ENCODE peak calls at places on chromosome 16, in nine cellular contexts. S is H9, N is thyroid gland, Y is GM12878, R is stomach, I is adrenal gland, P is tibial artery, Q is uterus, Z is dorsolateral prefrontal cortex. K is an unnamed sample. For H3K27me3, the result is how much of the 10 kb centered on the place peaks cover.

GRCh38 chr16:72120026-72120425 is 26.4 kb downstream of the DHX38 start:
- DNase-seq in Z (no peak), Y (no peak), R (no peak), P (no peak), S (no peak), Q (no peak), N (no peak), I (no peak), K (no peak)

GRCh38 chr16:79172306-79172705 is 428.2 kb downstream of the MAF start:
- DNase-seq in Z (no peak), I (no peak), Y (no peak), Q (no peak), P (no peak), N (peak), S (no peak), R (no peak), K (no peak)

GRCh38 chr16:85675528-85675927 is 13.2 kb downstream of the GINS2 start:
- DNase-seq in Y (no peak), Z (no peak), R (no peak), P (no peak), N (no peak), I (no peak), Q (no peak), S (no peak), K (no peak)

GRCh38 chr16:85858984-85859817 is 39.8 kb upstream of the IRF8 start:
- DNase-seq in P (no peak), S (no peak), N (no peak), Y (no peak), Z (no peak), Q (no peak), R (no peak), I (no peak), K (no peak)

GRCh38 chr16:85462405-85463227 is 150.5 kb upstream of the GSE1 start:
- DNase-seq in Z (no peak), R (peak), N (peak), P (no peak), Y (no peak), I (peak), Q (peak), S (no peak), K (no peak)

GRCh38 chr16:19697756-19698318 is 20.2 kb downstream of the KNOP1 start:
- DNase-seq in Z (no peak), Y (no peak), R (peak), S (no peak), N (no peak), I (peak), P (no peak), Q (no peak), K (no peak)

GRCh38 chr16:10554569-10554968 is 25.8 kb downstream of the EMP2 start:
- DNase-seq in P (no peak), Y (peak), Z (no peak), Q (no peak), S (no peak), N (no peak), I (no peak), R (no peak), K (no peak)

GRCh38 chr16:69921125-69921524 is 30.0 kb upstream of the CLEC18A start:
- DNase-seq in I (no peak), R (no peak), Z (no peak), Q (no peak), S (no peak), P (no peak), Y (no peak), N (no peak), K (peak)

GRCh38 chr16:85563515-85564276 is 49.4 kb upstream of the GSE1 start:
- DNase-seq in S (no peak), I (peak), R (peak), P (peak), N (peak), Y (no peak), Z (no peak), Q (peak), K (no peak)

GRCh38 chr16:23400387-23400930 is 52.5 kb downstream of the COG7 start:
- DNase-seq in Q (no peak), S (no peak), Z (no peak), N (peak), P (no peak), I (no peak), R (no peak), Y (no peak), K (no peak)

GRCh38 chr16:29820730-29821662 is 734 bp downstream of the MVP start:
- DNase-seq in R (peak), Z (no peak), Y (peak), N (peak), Q (peak), P (peak), I (peak), S (no peak), K (no peak)

GRCh38 chr16:24635900-24636610 is 93.4 kb upstream of the TNRC6A start:
- DNase-seq in N (peak), R (peak), P (peak), S (no peak), Y (no peak), Z (peak), Q (peak), I (peak), K (peak)

GRCh38 chr16:24152826-24153225 is 103.3 kb upstream of the CACNG3 start:
- DNase-seq in Q (no peak), N (no peak), P (no peak), I (no peak), S (no peak), Z (no peak), Y (no peak), R (no peak), K (no peak)

GRCh38 chr16:56311208-56312027 is 113.9 kb downstream of the AMFR start:
- DNase-seq in Z (no peak), Y (no peak), N (no peak), Q (no peak), S (no peak), I (no peak), R (no peak), P (no peak), K (no peak)
- TF ChIP-seq CTCF in Z (peak), Y (peak), N (no peak), Q (no peak), S (peak), I (no peak), R (no peak), P (no peak), K (no peak)

GRCh38 chr16:84369105-84369504 is 767 bp downstream of the ATP2C2 start:
- DNase-seq in Y (no peak), N (no peak), Q (no peak), Z (no peak), R (no peak), I (no peak), P (no peak), S (no peak), K (no peak)

GRCh38 chr16:84371553-84371865 is 3.2 kb downstream of the ATP2C2 start:
- DNase-seq in R (no peak), Q (no peak), P (no peak), N (no peak), S (no peak), Z (no peak), I (no peak), Y (no peak), K (no peak)

GRCh38 chr16:84368327-84368996 is at the start of gene ATP2C2:
- DNase-seq in Z (no peak), I (no peak), Q (no peak), N (peak), P (no peak), Y (no peak), R (peak), S (peak), K (no peak)

GRCh38 chr16:84369938-84370627 is 1.7 kb downstream of the ATP2C2 start:
- DNase-seq in N (no peak), Z (no peak), I (no peak), Q (no peak), R (no peak), P (no peak), Y (no peak), S (no peak), K (no peak)

GRCh38 chr16:84370723-84371552 is 2.6 kb downstream of the ATP2C2 start:
- DNase-seq in S (no peak), Y (no peak), N (no peak), P (no peak), Q (no peak), Z (no peak), I (no peak), R (no peak), K (no peak)
- H3K27me3 ChIP-seq in S (under half), Y (under half), N (under half), P (half or more), Q (under half), Z (under half), I (under half), R (under half), K (under half)

DNA sequence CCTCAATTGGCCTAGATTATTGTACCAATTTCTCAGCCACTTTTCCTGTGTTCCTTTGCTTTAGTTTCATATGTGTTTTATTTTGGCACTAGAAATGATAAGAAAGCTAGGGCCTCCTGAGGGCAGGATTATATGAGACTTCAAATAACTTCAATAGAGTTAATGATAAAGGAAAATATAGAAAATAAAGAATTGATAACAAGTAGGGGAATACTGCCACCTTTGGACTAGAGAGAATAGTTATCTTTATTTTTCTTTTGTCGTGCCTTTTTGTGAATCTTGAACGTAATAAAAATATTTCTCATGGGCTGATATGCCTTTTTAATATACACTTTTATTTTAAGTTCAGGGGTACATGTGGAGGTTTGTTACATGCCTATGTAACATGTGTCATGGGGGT is 29.3 kb upstream of the RBL2 start:
- DNase-seq in Z (no peak), Y (no peak), N (no peak), S (no peak), Q (no peak), P (no peak), I (no peak), R (no peak), K (no peak)
- TF ChIP-seq CTCF in Z (no peak), Y (no peak), N (no peak), S (peak), Q (no peak), P (no peak), I (no peak), R (no peak), K (no peak)

GRCh38 chr16:66845791-66846221 is 1.6 kb downstream of the CA7 start:
- DNase-seq in P (no peak), Z (peak), N (no peak), I (peak), S (no peak), Q (no peak), R (no peak), Y (no peak), K (peak)
- H3K27me3 ChIP-seq in P (under half), Z (under half), N (under half), I (under half), S (under half), Q (under half), R (under half), Y (under half), K (under half)

GRCh38 chr16:87681990-87682570 is 79.8 kb downstream of the JPH3 start:
- DNase-seq in N (no peak), Q (no peak), R (no peak), P (no peak), I (no peak), Y (no peak), Z (no peak), S (peak), K (no peak)
- TF ChIP-seq CTCF in N (no peak), Q (no peak), R (no peak), P (no peak), I (no peak), Y (peak), Z (no peak), S (peak), K (no peak)

DNA sequence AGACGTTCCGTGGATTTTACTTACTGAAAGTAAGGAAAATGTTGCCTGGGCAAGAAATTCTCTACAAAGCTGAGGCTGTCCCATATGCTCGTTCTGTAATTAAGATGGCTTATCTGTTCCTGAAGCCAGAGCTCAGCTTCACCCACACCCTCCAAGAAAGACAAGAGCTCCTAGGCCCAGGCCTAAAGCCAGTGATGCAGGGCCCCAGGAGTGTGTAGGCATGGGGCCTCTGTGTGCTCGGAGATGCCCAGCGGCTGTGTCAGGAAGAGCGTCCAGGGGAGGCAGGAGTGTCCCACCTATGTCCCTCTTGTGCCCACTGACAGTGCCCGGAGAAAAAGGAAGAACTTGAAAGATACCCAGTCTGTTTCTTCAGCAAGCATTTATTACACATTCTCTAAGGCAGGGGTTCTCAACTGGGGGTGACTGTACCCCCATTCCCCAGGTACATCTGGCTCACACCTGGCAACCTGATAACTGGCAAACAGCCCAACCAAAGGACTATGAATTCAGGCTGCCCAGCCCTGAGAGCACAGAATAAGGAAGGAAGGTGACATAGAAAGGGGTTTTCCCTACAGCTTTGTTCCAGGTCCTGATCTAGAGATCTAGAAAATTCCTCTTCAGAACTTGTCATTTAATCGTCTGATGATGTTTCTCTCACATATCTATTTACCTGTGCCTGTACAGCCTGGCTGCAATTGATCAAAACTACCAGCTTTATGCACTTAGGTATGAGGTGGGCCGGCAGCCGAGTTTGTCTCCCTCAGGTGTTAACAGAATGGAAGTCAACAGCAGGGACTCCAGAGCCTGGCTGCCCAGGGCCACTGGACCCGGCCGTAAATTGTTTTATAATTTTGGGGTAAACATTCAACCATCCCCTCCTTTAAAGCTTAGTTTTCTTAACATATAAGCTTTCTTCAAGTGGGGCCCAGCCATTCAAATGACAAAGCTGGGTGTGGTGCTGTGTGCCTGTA is 12.0 kb downstream of the SNN start:
- DNase-seq in Y (no peak), Z (no peak), P (no peak), R (no peak), S (no peak), I (no peak), N (no peak), Q (no peak), K (peak)
- H3K27me3 ChIP-seq in Y (under half), Z (under half), P (under half), R (under half), S (under half), I (under half), N (under half), Q (under half), K (under half)

GRCh38 chr16:28063611-28064061 is at the start of gene GSG1L:
- DNase-seq in P (no peak), S (no peak), Y (no peak), Q (no peak), Z (peak), N (no peak), R (no peak), I (no peak), K (no peak)
- TF ChIP-seq CTCF in P (peak), S (peak), Y (no peak), Q (no peak), Z (no peak), N (no peak), R (no peak), I (no peak), K (peak)

K was measured in ascending aorta.